ENCODE peak calls at places on chromosomes 11 and 22, in nine cellular contexts. U is pancreas, G is AG04450, V is OCI-LY7, O is choroid plexus epithelial cell, A is fibroblast of pulmonary artery, X is stomach, S is left ventricle myocardium inferior, C is astrocyte of the cerebellum. P is an unnamed sample.

GRCh38 chr22:33361581-33361980 is 303.4 kb upstream of the SYN3 start:
- DNase-seq in X (no peak), G (no peak), V (peak; percentile 7), A (peak; percentile 10), U (no peak), S (no peak), O (peak; percentile 48), C (no peak), P (no peak)

GRCh38 chr11:86087281-86087680 is 18.4 kb upstream of the PICALM start:
- DNase-seq in O (no peak), C (no peak), V (no peak), S (no peak), U (no peak), A (no peak), G (no peak), X (no peak), P (no peak)

GRCh38 chr11:10490398-10491232 is 35.6 kb downstream of the AMPD3 start:
- DNase-seq in X (peak; percentile 68), U (peak; percentile 47), O (peak; percentile 92), G (peak; percentile 92), A (peak; percentile 93), V (no peak), S (peak; percentile 50), C (peak; percentile 80), P (peak; percentile 95)

GRCh38 chr22:41367039-41367679 is 14.6 kb upstream of the TEF start:
- DNase-seq in U (peak; percentile 98), A (peak; percentile 98), C (peak; percentile 80), G (peak; percentile 93), S (peak; percentile 98), X (peak; percentile 98), V (no peak), O (peak; percentile 99), P (peak; percentile 96)

GRCh38 chr22:46050916-46051614 is 74.1 kb upstream of the WNT7B start:
- DNase-seq in C (no peak), V (no peak), G (no peak), A (no peak), U (no peak), X (peak; percentile 21), S (peak; percentile 12), O (no peak), P (no peak)

GRCh38 chr22:41660416-41660815 is 28.3 kb downstream of the SNU13 start:
- DNase-seq in A (no peak), S (peak; percentile 49), C (no peak), G (no peak), O (peak; percentile 8), X (no peak), U (no peak), V (no peak), P (no peak)

GRCh38 chr22:33321466-33321865 is 263.3 kb upstream of the SYN3 start:
- DNase-seq in V (no peak), S (no peak), C (no peak), U (no peak), G (no peak), O (no peak), X (no peak), A (no peak), P (no peak)

GRCh38 chr11:65530157-65530496 is 5.2 kb downstream of the SCYL1 start:
- DNase-seq in A (no peak), U (no peak), C (no peak), X (no peak), G (no peak), S (no peak), O (no peak), V (peak; percentile 77), P (no peak)

GRCh38 chr11:126512741-126513715 is 157.5 kb downstream of the ST3GAL4 start:
- DNase-seq in U (no peak), C (no peak), X (no peak), V (no peak), G (no peak), A (no peak), S (no peak), O (no peak), P (no peak)

GRCh38 chr22:41523464-41524221 is 20.6 kb downstream of the POLR3H start:
- DNase-seq in C (peak; percentile 19), U (no peak), O (peak; percentile 87), G (peak; percentile 71), V (no peak), S (peak; percentile 55), X (peak; percentile 36), A (peak; percentile 29), P (peak; percentile 43)

GRCh38 chr22:40694409-40694808 is 15.1 kb downstream of the MCHR1 start:
- DNase-seq in U (no peak), C (peak; percentile 8), S (no peak), V (no peak), A (peak; percentile 21), X (no peak), G (no peak), O (no peak), P (no peak)

GRCh38 chr11:33055361-33055760 is 16.0 kb downstream of the TCP11L1 start:
- DNase-seq in C (no peak), G (no peak), O (no peak), X (no peak), U (no peak), A (no peak), S (no peak), V (no peak), P (no peak)

GRCh38 chr11:62591448-62592215 is at the start of gene TUT1:
- DNase-seq in S (peak; percentile 93), V (peak; percentile 100), O (peak; percentile 100), A (peak; percentile 99), C (peak; percentile 99), G (peak; percentile 97), X (peak; percentile 97), U (peak; percentile 96), P (peak; percentile 99)

GRCh38 chr11:62595124-62595523 is 3.8 kb upstream of the TUT1 start:
- DNase-seq in G (no peak), S (no peak), C (no peak), O (no peak), U (no peak), A (no peak), V (no peak), X (no peak), P (no peak)

GRCh38 chr11:62592989-62593421 is 1.7 kb upstream of the TUT1 start:
- DNase-seq in U (peak; percentile 11), X (no peak), V (no peak), A (no peak), C (no peak), G (no peak), S (no peak), O (no peak), P (no peak)

GRCh38 chr11:62593434-62594044 is 2.2 kb upstream of the TUT1 start:
- DNase-seq in U (peak; percentile 73), S (peak; percentile 79), A (peak; percentile 85), O (peak; percentile 83), V (peak; percentile 73), G (peak; percentile 33), X (peak; percentile 87), C (no peak), P (peak; percentile 65)

DNA sequence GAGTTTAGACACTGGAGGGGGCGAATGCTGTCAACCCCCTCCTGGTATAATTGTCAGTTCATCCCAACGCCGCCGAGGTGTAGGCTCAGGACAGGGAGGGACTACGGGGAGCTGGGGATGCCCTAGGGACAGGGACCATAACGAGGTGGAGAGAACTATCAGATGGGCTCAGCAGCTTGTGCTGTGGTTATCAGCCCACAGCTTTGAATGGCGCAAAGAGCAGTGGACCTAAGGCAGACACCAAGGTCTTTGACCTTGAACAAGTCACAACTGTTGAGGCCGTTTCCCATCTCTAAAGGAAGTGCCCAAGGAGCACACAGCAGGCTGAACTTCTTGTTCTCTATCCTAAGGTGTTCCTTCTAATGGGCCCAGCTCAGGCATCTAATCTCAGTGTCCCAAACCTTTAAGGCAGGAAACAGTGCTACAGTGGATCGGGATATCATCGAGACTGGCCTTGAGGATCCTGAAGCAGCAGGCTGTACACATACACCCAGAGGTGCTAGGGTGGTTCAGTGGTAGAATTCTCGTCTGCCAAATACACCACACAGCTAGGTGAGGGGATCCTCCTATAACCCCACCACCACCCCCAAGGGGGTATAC is 993 bp upstream of the TUT1 start:
- DNase-seq in C (no peak), V (peak; percentile 32), O (no peak), A (no peak), G (no peak), S (no peak), U (no peak), X (no peak), P (no peak)
- H3K4me3 ChIP-seq in C (peak overlapping the region; percentile 79), V (peak overlapping the region; percentile 85), O (peak overlapping the region; percentile 66), A (peak overlapping the region; percentile 82), G (peak overlapping the region; percentile 68), S (peak overlapping the region; percentile 72), U (peak overlapping the region; percentile 77), X (peak overlapping the region; percentile 87), P (peak overlapping the region; percentile 93)

DNA sequence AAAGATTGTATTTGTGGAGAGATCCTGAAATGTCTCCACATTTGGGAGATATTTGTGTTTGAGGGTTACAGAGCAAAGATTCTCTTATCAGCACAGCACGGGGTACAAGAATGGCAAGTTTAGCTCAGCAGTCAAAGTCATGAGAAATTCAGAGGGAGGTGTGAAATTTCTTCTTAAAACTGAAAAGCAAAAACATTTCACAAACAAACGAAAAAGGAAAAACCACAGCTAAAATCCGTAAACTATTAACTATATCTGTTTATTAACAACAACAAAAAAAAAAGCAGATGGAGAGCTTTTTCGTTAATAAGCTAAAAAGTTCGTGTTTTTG is 41.0 kb upstream of the ETS1 start:
- DNase-seq in S (no peak), G (no peak), U (no peak), V (no peak), X (no peak), A (no peak), C (no peak), O (no peak), P (no peak)
- H3K4me3 ChIP-seq in S (no peak overlapping the region), G (no peak overlapping the region), U (no peak overlapping the region), V (no peak overlapping the region), X (no peak overlapping the region), A (no peak overlapping the region), C (no peak overlapping the region), O (no peak overlapping the region), P (no peak overlapping the region)

GRCh38 chr11:1870721-1871466 is 18.0 kb downstream of the LSP1 start:
- DNase-seq in V (no peak), G (no peak), A (no peak), S (peak; percentile 49), U (no peak), C (no peak), X (no peak), O (no peak), P (no peak)
- H3K4me3 ChIP-seq in V (no peak overlapping the region), G (no peak overlapping the region), A (no peak overlapping the region), S (peak overlapping the region; percentile 64), U (peak overlapping the region; percentile 14), C (no peak overlapping the region), X (peak overlapping the region; percentile 37), O (no peak overlapping the region), P (no peak overlapping the region)

GRCh38 chr11:1055109-1055703 is 18.7 kb upstream of the MUC6 start:
- DNase-seq in O (no peak), V (no peak), X (no peak), S (no peak), U (no peak), C (no peak), G (no peak), A (no peak), P (no peak)

GRCh38 chr11:1053121-1053901 is 16.8 kb upstream of the MUC6 start:
- DNase-seq in O (peak; percentile 35), V (no peak), A (peak; percentile 25), S (no peak), U (peak; percentile 14), G (no peak), X (no peak), C (no peak), P (no peak)

GRCh38 chr11:1055990-1056771 is 18.5 kb upstream of the MUC2 start:
- DNase-seq in X (no peak), C (no peak), V (no peak), G (no peak), S (no peak), O (no peak), A (no peak), U (no peak), P (no peak)

GRCh38 chr11:1052133-1053011 is 15.9 kb upstream of the MUC6 start:
- DNase-seq in C (no peak), U (peak; percentile 14), S (no peak), X (no peak), V (no peak), O (no peak), G (no peak), A (no peak), P (no peak)

GRCh38 chr11:1054143-1055108 is 17.9 kb upstream of the MUC6 start:
- DNase-seq in U (peak; percentile 16), X (peak; percentile 66), S (no peak), A (no peak), G (no peak), O (peak; percentile 7), V (no peak), C (no peak), P (no peak)
- H3K4me3 ChIP-seq in U (no peak overlapping the region), X (no peak overlapping the region), S (no peak overlapping the region), A (no peak overlapping the region), G (no peak overlapping the region), O (no peak overlapping the region), V (no peak overlapping the region), C (no peak overlapping the region), P (no peak overlapping the region)